ENCODE peak calls at places on chromosomes 5 and 9, in six cellular contexts. R is ascending aorta, K is endodermal cell, G is left ventricle myocardium inferior, O is endothelial cell, B is type B pancreatic cell. M is an unnamed sample.
A peak's percentile ranks its signal among the peaks of the same experiment; 100 is the strongest.

GRCh38 chr5:179271821-179272325 is 73.4 kb downstream of the ADAMTS2 start:
- DNase-seq in O (no peak), K (peak; percentile 38), R (no peak), B (peak; percentile 56), G (no peak), M (no peak)

GRCh38 chr5:96601811-96602244 is 60.3 kb upstream of the CAST start:
- DNase-seq in O (peak; percentile 74), R (no peak), K (peak; percentile 79), G (no peak), B (no peak), M (peak; percentile 68)

GRCh38 chr5:10317825-10318682 is 10.4 kb upstream of the CMBL start:
- DNase-seq in K (no peak), B (no peak), O (no peak), R (no peak), G (no peak), M (no peak)

GRCh38 chr9:32424616-32425015 is 40.2 kb downstream of the ACO1 start:
- DNase-seq in O (no peak), B (no peak), R (no peak), G (no peak), K (no peak), M (no peak)

GRCh38 chr9:85290019-85290418 is 451.7 kb downstream of the AGTPBP1 start:
- DNase-seq in G (no peak), B (no peak), K (no peak), O (no peak), R (no peak), M (no peak)

GRCh38 chr9:31210982-31211570 is 1173.4 kb upstream of the ACO1 start:
- DNase-seq in O (no peak), B (no peak), K (peak; percentile 62), R (no peak), G (no peak), M (no peak)

GRCh38 chr5:119368238-119368630 is 12.4 kb downstream of the TNFAIP8 start:
- DNase-seq in G (no peak), K (no peak), R (no peak), O (no peak), B (no peak), M (no peak)

GRCh38 chr5:139675825-139676224 is 27.7 kb downstream of the CXXC5 start:
- DNase-seq in G (no peak), R (no peak), O (no peak), K (no peak), B (no peak), M (no peak)

GRCh38 chr9:137441289-137441934 is at the start of gene ENTPD8:
- DNase-seq in O (peak; percentile 54), K (peak; percentile 94), G (no peak), R (no peak), B (no peak), M (no peak)

GRCh38 chr9:83220737-83221136 is 157.8 kb upstream of the RASEF start:
- DNase-seq in B (no peak), O (no peak), R (no peak), G (no peak), K (no peak), M (no peak)

GRCh38 chr5:68376931-68377330 is 161.4 kb downstream of the PIK3R1 start:
- DNase-seq in B (no peak), K (no peak), R (no peak), G (no peak), O (no peak), M (no peak)

GRCh38 chr9:109745335-109746283 is 34.4 kb upstream of the PALM2AKAP2 start:
- DNase-seq in B (no peak), R (peak; percentile 44), K (peak; percentile 58), G (peak; percentile 73), O (no peak), M (no peak)

GRCh38 chr9:99637640-99638039 is 184.0 kb upstream of the NR4A3 start:
- DNase-seq in B (no peak), O (no peak), K (no peak), R (no peak), G (no peak), M (no peak)

GRCh38 chr5:132058646-132059042 is 1.8 kb upstream of the IL3 start:
- DNase-seq in O (no peak), K (peak; percentile 17), G (peak; percentile 0), B (no peak), R (no peak), M (no peak)

GRCh38 chr5:141758316-141758965 is 76.4 kb upstream of the ARAP3 start:
- DNase-seq in O (no peak), G (no peak), B (no peak), R (no peak), K (peak; percentile 81), M (peak; percentile 12)

GRCh38 chr9:81690251-81690851 is 1.0 kb upstream of the TLE1 start:
- DNase-seq in K (peak; percentile 80), R (no peak), G (no peak), O (peak; percentile 17), B (peak; percentile 71), M (peak; percentile 22)

GRCh38 chr9:95457769-95458168 is 59.0 kb downstream of the PTCH1 start:
- DNase-seq in B (no peak), G (no peak), O (no peak), R (no peak), K (no peak), M (no peak)

GRCh38 chr5:88694087-88694703 is 188.8 kb downstream of the MEF2C start:
- DNase-seq in R (no peak), O (no peak), K (no peak), G (no peak), B (no peak), M (no peak)

GRCh38 chr5:88695232-88695631 is 187.8 kb downstream of the MEF2C start:
- DNase-seq in R (no peak), O (no peak), B (no peak), K (peak; percentile 52), G (no peak), M (no peak)

GRCh38 chr5:88690619-88691560 is 192.1 kb downstream of the MEF2C start:
- DNase-seq in K (peak; percentile 91), B (no peak), O (peak; percentile 69), G (peak; percentile 66), R (no peak), M (peak; percentile 68)

GRCh38 chr5:88691945-88692868 is 190.8 kb downstream of the MEF2C start:
- DNase-seq in O (no peak), G (no peak), B (no peak), R (no peak), K (peak; percentile 68), M (no peak)

DNA sequence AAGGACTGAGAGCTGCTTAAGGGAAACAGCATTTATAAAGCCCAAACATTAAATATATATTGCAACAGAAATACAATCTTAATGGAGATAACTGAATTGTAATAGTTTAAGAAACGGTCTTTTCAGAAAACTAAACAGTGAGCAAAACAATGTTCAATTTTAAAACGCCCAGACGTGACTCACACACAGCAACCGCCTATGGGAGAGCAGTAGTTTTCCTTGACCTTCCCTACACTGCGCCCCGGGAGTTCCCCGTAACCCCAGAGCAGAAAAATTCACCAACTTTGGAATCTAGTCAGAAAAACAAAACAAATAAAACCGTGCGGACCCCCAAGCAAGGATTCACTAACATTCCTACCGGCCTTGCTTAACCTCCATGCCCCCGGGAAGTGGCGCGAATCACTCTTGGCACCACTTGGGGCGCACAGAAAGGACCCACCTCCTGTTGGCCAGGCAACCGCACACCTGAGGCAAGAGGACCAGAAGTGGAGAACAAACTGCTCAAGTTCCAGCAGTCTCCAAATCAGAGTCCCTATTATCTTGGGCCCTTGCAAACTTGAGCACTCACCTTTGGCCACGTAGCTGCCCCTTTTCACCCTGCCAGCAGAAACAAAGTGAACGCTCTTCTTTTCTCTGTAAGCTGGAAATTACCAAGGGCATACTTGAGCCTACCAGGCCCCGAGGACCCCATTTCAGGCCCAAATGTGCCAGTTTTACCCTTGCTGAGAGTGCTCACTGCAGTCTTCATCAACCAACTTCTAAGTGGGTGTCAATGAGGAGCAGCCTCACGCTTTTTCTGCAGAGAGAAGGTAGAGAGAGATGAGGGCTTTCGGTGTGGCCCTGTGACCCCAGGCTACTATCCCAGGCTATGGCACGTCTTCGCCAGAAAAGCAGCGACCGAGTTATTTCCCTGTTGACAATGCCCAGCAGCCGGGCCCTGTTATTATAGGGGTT is 189.7 kb downstream of the MEF2C start:
- DNase-seq in O (no peak), B (no peak), K (peak; percentile 83), G (no peak), R (no peak), M (no peak)
- TF ChIP-seq CTCF in O (no peak), B (no peak), K (peak; percentile 57), G (no peak), R (no peak), M (no peak)

DNA sequence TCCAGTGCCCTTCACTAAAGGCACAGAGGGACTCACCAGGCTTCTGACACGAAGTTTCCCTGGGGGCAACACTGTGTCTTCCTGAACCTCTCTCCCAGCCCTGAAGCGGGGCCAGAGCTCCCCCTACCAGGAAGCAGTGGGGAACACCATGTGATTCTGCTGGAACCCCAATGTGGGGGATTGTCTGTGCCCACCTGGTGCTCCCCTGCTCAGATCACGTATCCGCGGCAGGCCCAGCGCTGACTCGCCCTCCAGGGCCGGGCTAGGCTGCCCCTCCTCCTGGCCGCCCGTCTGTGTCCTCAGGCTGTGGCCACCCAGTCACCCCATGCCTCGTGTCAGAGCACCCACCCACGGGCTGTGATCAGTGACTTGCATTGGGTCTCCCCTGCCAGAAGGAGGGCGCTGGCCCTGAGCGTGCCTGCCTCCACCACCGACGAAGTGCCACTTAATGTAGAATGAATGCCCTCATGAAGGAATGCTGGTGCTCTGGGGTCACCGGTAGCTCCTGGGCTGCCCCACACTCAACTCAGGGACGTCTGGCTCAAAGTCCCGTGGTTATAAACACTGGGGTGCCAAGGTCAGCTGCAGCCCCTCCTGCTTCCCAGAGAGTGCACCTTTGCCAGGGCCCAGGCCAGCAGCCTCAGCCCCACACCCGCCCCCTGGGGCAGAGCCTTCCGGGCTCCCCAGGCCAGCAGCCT is 22.1 kb downstream of the SARDH start:
- DNase-seq in O (peak; percentile 38), K (peak; percentile 74), G (no peak), B (no peak), R (no peak), M (peak; percentile 41)
- TF ChIP-seq CTCF in O (no peak), K (peak; percentile 64), G (peak; percentile 58), B (peak; percentile 61), R (peak; percentile 7), M (peak; percentile 51)

DNA sequence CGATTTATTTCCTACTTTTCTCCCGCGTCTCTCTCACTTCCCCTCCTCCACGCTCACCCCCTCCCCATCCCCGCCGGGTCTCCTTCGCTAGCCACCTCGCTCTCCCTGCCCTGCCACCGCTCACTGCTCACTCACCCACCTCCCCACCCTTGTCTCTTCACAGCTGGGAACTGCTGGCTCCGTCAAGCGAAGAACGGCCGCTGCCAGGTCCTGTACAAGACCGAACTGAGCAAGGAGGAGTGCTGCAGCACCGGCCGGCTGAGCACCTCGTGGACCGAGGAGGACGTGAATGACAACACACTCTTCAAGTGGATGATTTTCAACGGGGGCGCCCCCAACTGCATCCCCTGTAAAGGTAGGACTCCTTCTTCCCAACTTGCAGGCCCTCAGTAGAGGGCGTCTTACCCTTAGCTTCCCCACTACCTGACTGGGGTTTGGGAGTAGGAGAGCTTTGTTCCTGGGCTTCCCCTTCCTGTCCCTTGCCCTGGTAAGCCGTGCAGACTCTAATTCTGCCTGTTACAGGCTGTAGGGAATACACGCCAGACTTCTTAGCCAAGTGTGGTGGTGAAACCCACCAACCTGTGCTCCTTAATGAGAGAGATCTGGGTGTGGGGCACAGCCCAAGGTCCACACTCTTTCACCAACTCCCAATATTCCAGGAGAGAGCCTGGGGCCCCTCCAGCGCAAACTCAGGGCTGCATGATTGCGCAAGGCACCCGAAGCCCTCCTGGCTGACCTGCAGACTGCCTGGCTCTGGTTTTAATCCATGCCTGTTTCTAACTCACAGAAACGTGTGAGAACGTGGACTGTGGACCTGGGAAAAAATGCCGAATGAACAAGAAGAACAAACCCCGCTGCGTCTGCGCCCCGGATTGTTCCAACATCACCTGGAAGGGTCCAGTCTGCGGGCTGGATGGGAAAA is 2.5 kb downstream of the FST start:
- DNase-seq in K (peak; percentile 84), B (no peak), R (no peak), O (peak; percentile 40), G (peak; percentile 29), M (peak; percentile 18)
- TF ChIP-seq CTCF in K (peak; percentile 75), B (peak; percentile 26), R (peak; percentile 22), O (no peak), G (peak; percentile 26), M (no peak)

GRCh38 chr5:172494630-172495505 is 40.5 kb upstream of the SH3PXD2B start:
- DNase-seq in R (no peak), G (no peak), O (no peak), B (peak; percentile 62), K (peak; percentile 34), M (no peak)
- TF ChIP-seq CTCF in R (no peak), G (no peak), O (no peak), B (no peak), K (no peak), M (no peak)

M was measured in neural crest cell.